ENCODE peak calls at places on chromosomes 12 and 14, in five cellular contexts. H is HT1080; N is SW480; V is CD8-positive, alpha-beta memory T cell; K is GM13977. G is an unnamed sample.

GRCh38 chr12:121036810-121037326 is 2.2 kb downstream of the OASL start:
- DNase-seq in V (no peak), H (peak; percentile 87), K (no peak), N (no peak), G (no peak)

GRCh38 chr14:92352158-92352985 is 29.4 kb downstream of the SLC24A4 start:
- DNase-seq in N (peak; percentile 51), H (peak; percentile 41), K (peak; percentile 62), V (no peak), G (peak; percentile 59)

GRCh38 chr12:52266514-52266913 is 7.9 kb upstream of the KRT86 start:
- DNase-seq in N (no peak), K (no peak), H (no peak), V (no peak), G (peak; percentile 82)

GRCh38 chr12:96471368-96472040 is 17.9 kb upstream of the CFAP54 start:
- DNase-seq in N (no peak), K (no peak), H (peak; percentile 44), V (no peak), G (peak; percentile 27)

GRCh38 chr12:104555650-104556049 is 98.9 kb downstream of the CHST11 start:
- DNase-seq in K (no peak), V (no peak), H (no peak), N (no peak), G (no peak)

GRCh38 chr12:91792597-91792996 is 353.0 kb downstream of the BTG1 start:
- DNase-seq in H (no peak), N (no peak), V (no peak), K (no peak), G (no peak)

GRCh38 chr12:27571463-27571862 is 47.5 kb downstream of the PPFIBP1 start:
- DNase-seq in V (no peak), K (no peak), N (peak; percentile 62), H (peak; percentile 88), G (no peak)

GRCh38 chr12:497501-498160 is 37.9 kb downstream of the B4GALNT3 start:
- DNase-seq in N (peak; percentile 23), V (no peak), K (no peak), H (no peak), G (peak; percentile 99)

GRCh38 chr14:106506901-106507305 is 980.5 kb downstream of the TMEM121 start:
- DNase-seq in N (no peak), H (no peak), V (peak; percentile 47), K (no peak), G (no peak)

GRCh38 chr12:121804417-121805111 is 755 bp downstream of the SETD1B start:
- DNase-seq in H (no peak), V (peak; percentile 51), K (peak; percentile 66), N (peak; percentile 50), G (peak; percentile 71)

GRCh38 chr12:113476093-113476986 is 4.7 kb upstream of the LHX5 start:
- DNase-seq in K (no peak), H (no peak), N (no peak), V (no peak), G (peak; percentile 37)